ENCODE peak calls at places on chromosomes 1 and 21, in eight cellular contexts. One of them, this sample, is unnamed.

GRCh38 chr1:14778882-14779594 is 180.6 kb downstream of the KAZN start:
- DNase-seq in AG09309: no peak
- DNase-seq in fibroblast of pulmonary artery: peak; percentile 22
- DNase-seq in neural progenitor cell: peak; percentile 84
- DNase-seq in Panc1: no peak
- DNase-seq in sigmoid colon: no peak
- DNase-seq in A549: peak; percentile 30
- DNase-seq in fibroblast of mammary gland: peak; percentile 12
- DNase-seq in this sample: peak; percentile 9

GRCh38 chr1:28064064-28064463 is 24.3 kb downstream of the EYA3 start:
- DNase-seq in AG09309: no peak
- DNase-seq in fibroblast of pulmonary artery: peak; percentile 56
- DNase-seq in neural progenitor cell: no peak
- DNase-seq in Panc1: no peak
- DNase-seq in sigmoid colon: no peak
- DNase-seq in A549: no peak
- DNase-seq in fibroblast of mammary gland: peak; percentile 76
- DNase-seq in this sample: peak; percentile 19

GRCh38 chr1:11031624-11032262 is 15.3 kb downstream of the MASP2 start:
- DNase-seq in AG09309: no peak
- DNase-seq in fibroblast of pulmonary artery: no peak
- DNase-seq in neural progenitor cell: no peak
- DNase-seq in Panc1: no peak
- DNase-seq in sigmoid colon: no peak
- DNase-seq in A549: no peak
- DNase-seq in fibroblast of mammary gland: no peak
- DNase-seq in this sample: no peak

GRCh38 chr1:31243451-31244286 is 4.0 kb upstream of the NKAIN1 start:
- DNase-seq in AG09309: no peak
- DNase-seq in fibroblast of pulmonary artery: peak; percentile 34
- DNase-seq in neural progenitor cell: no peak
- DNase-seq in Panc1: no peak
- DNase-seq in sigmoid colon: peak; percentile 4
- DNase-seq in A549: no peak
- DNase-seq in fibroblast of mammary gland: peak; percentile 78
- DNase-seq in this sample: peak; percentile 13

GRCh38 chr1:225834417-225835329 is 24.7 kb downstream of the EPHX1 start:
- DNase-seq in AG09309: peak; percentile 55
- DNase-seq in fibroblast of pulmonary artery: peak; percentile 88
- DNase-seq in neural progenitor cell: no peak
- DNase-seq in Panc1: no peak
- DNase-seq in sigmoid colon: peak; percentile 94
- DNase-seq in A549: no peak
- DNase-seq in fibroblast of mammary gland: peak; percentile 90
- DNase-seq in this sample: peak; percentile 93

GRCh38 chr1:38973659-38974437 is 17.2 kb upstream of the AKIRIN1 start:
- DNase-seq in AG09309: no peak
- DNase-seq in fibroblast of pulmonary artery: no peak
- DNase-seq in neural progenitor cell: no peak
- DNase-seq in Panc1: no peak
- DNase-seq in sigmoid colon: no peak
- DNase-seq in A549: no peak
- DNase-seq in fibroblast of mammary gland: no peak
- DNase-seq in this sample: peak; percentile 26

GRCh38 chr1:66271904-66272254 is 262.1 kb upstream of the SGIP1 start:
- DNase-seq in AG09309: no peak
- DNase-seq in fibroblast of pulmonary artery: peak; percentile 67
- DNase-seq in neural progenitor cell: no peak
- DNase-seq in Panc1: no peak
- DNase-seq in sigmoid colon: peak; percentile 78
- DNase-seq in A549: peak; percentile 25
- DNase-seq in fibroblast of mammary gland: peak; percentile 75
- DNase-seq in this sample: peak; percentile 80

GRCh38 chr1:47521034-47521871 is 83.4 kb downstream of the FOXD2 start:
- DNase-seq in AG09309: no peak
- DNase-seq in fibroblast of pulmonary artery: no peak
- DNase-seq in neural progenitor cell: no peak
- DNase-seq in Panc1: no peak
- DNase-seq in sigmoid colon: no peak
- DNase-seq in A549: no peak
- DNase-seq in fibroblast of mammary gland: no peak
- DNase-seq in this sample: no peak

GRCh38 chr1:174743654-174744561 is 255.8 kb upstream of the CACYBP start:
- DNase-seq in AG09309: peak; percentile 25
- DNase-seq in fibroblast of pulmonary artery: peak; percentile 69
- DNase-seq in neural progenitor cell: peak; percentile 44
- DNase-seq in Panc1: peak; percentile 12
- DNase-seq in sigmoid colon: no peak
- DNase-seq in A549: peak; percentile 16
- DNase-seq in fibroblast of mammary gland: peak; percentile 67
- DNase-seq in this sample: peak; percentile 58

GRCh38 chr1:187928288-187928687 is 1099.5 kb downstream of the PLA2G4A start:
- DNase-seq in AG09309: no peak
- DNase-seq in fibroblast of pulmonary artery: peak; percentile 56
- DNase-seq in neural progenitor cell: peak; percentile 83
- DNase-seq in Panc1: peak; percentile 7
- DNase-seq in sigmoid colon: no peak
- DNase-seq in A549: no peak
- DNase-seq in fibroblast of mammary gland: peak; percentile 16
- DNase-seq in this sample: no peak

GRCh38 chr1:93869653-93870052 is 9.4 kb downstream of the DNTTIP2 start:
- DNase-seq in AG09309: no peak
- DNase-seq in fibroblast of pulmonary artery: no peak
- DNase-seq in neural progenitor cell: no peak
- DNase-seq in Panc1: no peak
- DNase-seq in sigmoid colon: no peak
- DNase-seq in A549: no peak
- DNase-seq in fibroblast of mammary gland: no peak
- DNase-seq in this sample: no peak

GRCh38 chr21:37562920-37563640 is 196.5 kb downstream of the DYRK1A start:
- DNase-seq in AG09309: no peak
- DNase-seq in fibroblast of pulmonary artery: no peak
- DNase-seq in neural progenitor cell: no peak
- DNase-seq in Panc1: no peak
- DNase-seq in sigmoid colon: peak; percentile 71
- DNase-seq in A549: no peak
- DNase-seq in fibroblast of mammary gland: peak; percentile 19
- DNase-seq in this sample: no peak

GRCh38 chr1:12059226-12059625 is 3.9 kb upstream of the TNFRSF8 start:
- DNase-seq in AG09309: no peak
- DNase-seq in fibroblast of pulmonary artery: no peak
- DNase-seq in neural progenitor cell: no peak
- DNase-seq in Panc1: no peak
- DNase-seq in sigmoid colon: no peak
- DNase-seq in A549: no peak
- DNase-seq in fibroblast of mammary gland: no peak
- DNase-seq in this sample: no peak

GRCh38 chr1:41322835-41323234 is 38.4 kb upstream of the FOXO6 start:
- DNase-seq in AG09309: no peak
- DNase-seq in fibroblast of pulmonary artery: no peak
- DNase-seq in neural progenitor cell: peak; percentile 80
- DNase-seq in Panc1: peak; percentile 33
- DNase-seq in sigmoid colon: no peak
- DNase-seq in A549: peak; percentile 47
- DNase-seq in fibroblast of mammary gland: peak; percentile 7
- DNase-seq in this sample: peak; percentile 15

GRCh38 chr1:116514708-116515525 is 55.9 kb downstream of the CD58 start:
- DNase-seq in AG09309: peak; percentile 29
- DNase-seq in fibroblast of pulmonary artery: peak; percentile 55
- DNase-seq in neural progenitor cell: no peak
- DNase-seq in Panc1: no peak
- DNase-seq in sigmoid colon: no peak
- DNase-seq in A549: no peak
- DNase-seq in fibroblast of mammary gland: peak; percentile 74
- DNase-seq in this sample: peak; percentile 45

GRCh38 chr21:16438761-16439160 is 709.0 kb downstream of the USP25 start:
- DNase-seq in AG09309: no peak
- DNase-seq in fibroblast of pulmonary artery: no peak
- DNase-seq in neural progenitor cell: no peak
- DNase-seq in Panc1: no peak
- DNase-seq in sigmoid colon: no peak
- DNase-seq in A549: no peak
- DNase-seq in fibroblast of mammary gland: no peak
- DNase-seq in this sample: no peak

GRCh38 chr1:39722495-39722894 is 16.2 kb upstream of the PPIE start:
- DNase-seq in AG09309: no peak
- DNase-seq in fibroblast of pulmonary artery: no peak
- DNase-seq in neural progenitor cell: no peak
- DNase-seq in Panc1: peak; percentile 66
- DNase-seq in sigmoid colon: no peak
- DNase-seq in A549: no peak
- DNase-seq in fibroblast of mammary gland: no peak
- DNase-seq in this sample: no peak

GRCh38 chr1:42165511-42166210 is 1.1 kb upstream of the GUCA2A start:
- DNase-seq in AG09309: no peak
- DNase-seq in fibroblast of pulmonary artery: peak; percentile 43
- DNase-seq in neural progenitor cell: no peak
- DNase-seq in Panc1: no peak
- DNase-seq in sigmoid colon: peak; percentile 50
- DNase-seq in A549: peak; percentile 59
- DNase-seq in fibroblast of mammary gland: no peak
- DNase-seq in this sample: no peak

DNA sequence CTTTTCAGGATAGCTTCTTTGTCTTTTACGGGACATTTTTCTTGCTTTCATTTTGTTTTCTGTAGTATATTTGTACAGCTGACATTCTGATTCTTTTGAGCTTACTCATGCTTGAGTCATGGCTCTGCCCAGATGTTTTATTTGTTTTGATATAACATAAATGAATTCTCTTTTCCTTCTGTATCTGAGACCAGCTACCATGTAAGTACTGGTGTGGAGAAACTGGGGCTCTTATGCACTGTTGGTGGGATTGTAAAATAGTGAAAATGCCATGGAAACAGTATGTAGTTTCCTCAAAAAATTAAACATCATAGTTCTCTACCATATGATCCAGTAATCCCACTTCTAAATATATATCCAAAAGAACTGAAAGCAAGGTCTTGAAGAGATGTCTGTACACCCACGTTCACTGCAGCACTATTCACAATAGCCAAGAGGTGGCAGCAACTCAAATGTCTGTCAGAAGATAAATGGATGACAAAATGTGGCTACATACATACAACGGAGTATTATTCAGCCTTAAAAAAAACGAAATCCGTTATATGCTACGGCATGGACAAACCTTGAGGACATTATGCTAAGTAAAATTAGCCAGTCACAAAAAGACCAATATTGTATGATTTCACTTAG is 61.4 kb downstream of the EIF2B3 start:
- DNase-seq in AG09309: peak; percentile 48
- DNase-seq in fibroblast of pulmonary artery: peak; percentile 84
- DNase-seq in neural progenitor cell: peak; percentile 5
- DNase-seq in Panc1: peak; percentile 83
- DNase-seq in sigmoid colon: no peak
- DNase-seq in A549: peak; percentile 36
- DNase-seq in fibroblast of mammary gland: peak; percentile 89
- DNase-seq in this sample: peak; percentile 79
- H3K4me3 ChIP-seq in AG09309: no peak overlapping the region
- H3K4me3 ChIP-seq in fibroblast of pulmonary artery: peak overlapping the region; percentile 54
- H3K4me3 ChIP-seq in neural progenitor cell: no peak overlapping the region
- H3K4me3 ChIP-seq in Panc1: no peak overlapping the region
- H3K4me3 ChIP-seq in sigmoid colon: no peak overlapping the region
- H3K4me3 ChIP-seq in A549: peak overlapping the region; percentile 15
- H3K4me3 ChIP-seq in fibroblast of mammary gland: no peak overlapping the region
- H3K4me3 ChIP-seq in this sample: peak overlapping the region; percentile 29

GRCh38 chr1:240295811-240296210 is 204.1 kb downstream of the FMN2 start:
- DNase-seq in AG09309: no peak
- DNase-seq in fibroblast of pulmonary artery: no peak
- DNase-seq in neural progenitor cell: no peak
- DNase-seq in Panc1: no peak
- DNase-seq in sigmoid colon: no peak
- DNase-seq in A549: no peak
- DNase-seq in fibroblast of mammary gland: peak; percentile 23
- DNase-seq in this sample: no peak
- TF ChIP-seq CTCF in AG09309: no peak
- TF ChIP-seq CTCF in fibroblast of pulmonary artery: no peak
- TF ChIP-seq CTCF in neural progenitor cell: no peak
- TF ChIP-seq CTCF in Panc1: no peak
- TF ChIP-seq CTCF in sigmoid colon: no peak
- TF ChIP-seq CTCF in A549: no peak
- TF ChIP-seq CTCF in fibroblast of mammary gland: no peak
- TF ChIP-seq CTCF in this sample: no peak

GRCh38 chr21:41369105-41369914 is 7.5 kb downstream of the MX2 start:
- DNase-seq in AG09309: no peak
- DNase-seq in fibroblast of pulmonary artery: no peak
- DNase-seq in neural progenitor cell: peak; percentile 82
- DNase-seq in Panc1: no peak
- DNase-seq in sigmoid colon: peak; percentile 69
- DNase-seq in A549: no peak
- DNase-seq in fibroblast of mammary gland: peak; percentile 31
- DNase-seq in this sample: peak; percentile 17

GRCh38 chr21:41365377-41366107 is 3.7 kb downstream of the MX2 start:
- DNase-seq in AG09309: no peak
- DNase-seq in fibroblast of pulmonary artery: no peak
- DNase-seq in neural progenitor cell: no peak
- DNase-seq in Panc1: no peak
- DNase-seq in sigmoid colon: no peak
- DNase-seq in A549: no peak
- DNase-seq in fibroblast of mammary gland: no peak
- DNase-seq in this sample: no peak

GRCh38 chr21:41366522-41367151 is 4.8 kb downstream of the MX2 start:
- DNase-seq in AG09309: peak; percentile 63
- DNase-seq in fibroblast of pulmonary artery: peak; percentile 72
- DNase-seq in neural progenitor cell: no peak
- DNase-seq in Panc1: no peak
- DNase-seq in sigmoid colon: peak; percentile 71
- DNase-seq in A549: peak; percentile 65
- DNase-seq in fibroblast of mammary gland: peak; percentile 94
- DNase-seq in this sample: peak; percentile 80

GRCh38 chr21:41368361-41369104 is 6.7 kb downstream of the MX2 start:
- DNase-seq in AG09309: no peak
- DNase-seq in fibroblast of pulmonary artery: no peak
- DNase-seq in neural progenitor cell: no peak
- DNase-seq in Panc1: no peak
- DNase-seq in sigmoid colon: peak; percentile 61
- DNase-seq in A549: no peak
- DNase-seq in fibroblast of mammary gland: no peak
- DNase-seq in this sample: no peak

GRCh38 chr21:41367598-41368360 is 6.0 kb downstream of the MX2 start:
- DNase-seq in AG09309: no peak
- DNase-seq in fibroblast of pulmonary artery: no peak
- DNase-seq in neural progenitor cell: no peak
- DNase-seq in Panc1: no peak
- DNase-seq in sigmoid colon: peak; percentile 62
- DNase-seq in A549: no peak
- DNase-seq in fibroblast of mammary gland: no peak
- DNase-seq in this sample: no peak
- H3K4me3 ChIP-seq in AG09309: no peak overlapping the region
- H3K4me3 ChIP-seq in fibroblast of pulmonary artery: no peak overlapping the region
- H3K4me3 ChIP-seq in neural progenitor cell: no peak overlapping the region
- H3K4me3 ChIP-seq in Panc1: no peak overlapping the region
- H3K4me3 ChIP-seq in sigmoid colon: no peak overlapping the region
- H3K4me3 ChIP-seq in A549: no peak overlapping the region
- H3K4me3 ChIP-seq in fibroblast of mammary gland: no peak overlapping the region
- H3K4me3 ChIP-seq in this sample: no peak overlapping the region

DNA sequence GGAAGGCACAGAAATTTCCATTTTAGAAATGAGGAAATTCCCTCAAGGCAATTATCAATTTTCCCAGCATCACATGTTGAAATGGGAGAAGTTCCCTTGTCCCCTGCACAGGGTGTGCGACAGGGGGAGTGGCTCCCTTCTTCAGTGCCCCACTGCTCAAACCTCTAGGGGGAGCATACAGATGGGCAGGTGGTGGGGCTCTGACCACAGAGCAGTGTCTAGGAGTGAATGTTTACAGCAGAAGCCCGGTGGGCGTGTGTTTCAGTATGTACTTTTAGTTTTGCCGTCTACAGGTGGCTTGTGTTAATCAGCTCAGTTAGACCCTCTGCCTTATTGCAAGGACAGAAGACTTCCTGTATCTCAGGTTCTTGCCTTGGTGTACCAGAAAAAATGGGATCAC is 493.7 kb upstream of the PLXNA2 start:
- DNase-seq in AG09309: no peak
- DNase-seq in fibroblast of pulmonary artery: no peak
- DNase-seq in neural progenitor cell: no peak
- DNase-seq in Panc1: no peak
- DNase-seq in sigmoid colon: no peak
- DNase-seq in A549: no peak
- DNase-seq in fibroblast of mammary gland: no peak
- DNase-seq in this sample: no peak
- TF ChIP-seq CTCF in AG09309: no peak
- TF ChIP-seq CTCF in fibroblast of pulmonary artery: no peak
- TF ChIP-seq CTCF in neural progenitor cell: no peak
- TF ChIP-seq CTCF in Panc1: no peak
- TF ChIP-seq CTCF in sigmoid colon: no peak
- TF ChIP-seq CTCF in A549: no peak
- TF ChIP-seq CTCF in fibroblast of mammary gland: no peak
- TF ChIP-seq CTCF in this sample: no peak